ENCODE peak calls at places on chromosomes 12 and 14, in nine cellular contexts. K is stimulated activated CD4-positive, alpha-beta T cell treated with anti-CD3 and anti-CD28 coated beads, Interleukin-1b, Interleukin-23, amount 100 ng/mL, for 24 hours; F is neural progenitor cell; S is kidney tubule cell; C is ELF-1; W is GM20000; B is NCI-H526 treated with DMSO at 0.1 percent for 48 hours; Y is ACHN; T is NCI-H1105. Z is an unnamed sample.

GRCh38 chr12:5808956-5809355 is 136.1 kb downstream of the ANO2 start:
- DNase-seq in K (no peak), F (no peak), S (peak; percentile 97), C (no peak), W (no peak), B (no peak), Y (peak; percentile 100), T (no peak), Z (no peak)

GRCh38 chr12:118327381-118327780 is 45.3 kb downstream of the TAOK3 start:
- DNase-seq in K (no peak), F (no peak), S (no peak), C (no peak), W (no peak), B (no peak), Y (no peak), T (no peak), Z (no peak)

GRCh38 chr14:53273671-53274072 is 120.5 kb upstream of the DDHD1 start:
- DNase-seq in K (no peak), F (no peak), S (no peak), C (no peak), W (no peak), B (no peak), Y (no peak), T (no peak), Z (no peak)

GRCh38 chr14:104291123-104292000 is 153.0 kb downstream of the KIF26A start:
- DNase-seq in K (no peak), F (peak; percentile 69), S (no peak), C (peak; percentile 91), W (no peak), B (peak; percentile 20), Y (no peak), T (no peak), Z (peak; percentile 84)

GRCh38 chr14:57329833-57330232 is 60.6 kb upstream of the NAA30 start:
- DNase-seq in K (no peak), F (no peak), S (no peak), C (no peak), W (no peak), B (no peak), Y (no peak), T (no peak), Z (no peak)

GRCh38 chr12:20695232-20695631 is at the start of gene SLCO1C1:
- DNase-seq in K (no peak), F (peak; percentile 49), S (no peak), C (peak; percentile 6), W (no peak), B (no peak), Y (no peak), T (no peak), Z (peak; percentile 70)

GRCh38 chr12:42235426-42235825 is 2.6 kb downstream of the YAF2 start:
- DNase-seq in K (no peak), F (no peak), S (no peak), C (no peak), W (peak; percentile 28), B (no peak), Y (no peak), T (no peak), Z (no peak)

GRCh38 chr12:645563-646071 is 17.6 kb downstream of the NINJ2 start:
- DNase-seq in K (no peak), F (no peak), S (peak; percentile 55), C (no peak), W (no peak), B (no peak), Y (peak; percentile 49), T (no peak), Z (peak; percentile 42)

GRCh38 chr14:81453166-81453766 is 53.1 kb upstream of the STON2 start:
- DNase-seq in K (no peak), F (peak; percentile 72), S (peak; percentile 61), C (peak; percentile 34), W (peak; percentile 69), B (peak; percentile 62), Y (peak; percentile 53), T (peak; percentile 44), Z (peak; percentile 85)

GRCh38 chr12:106498056-106498455 is 84.7 kb upstream of the RFX4 start:
- DNase-seq in K (no peak), F (no peak), S (peak; percentile 8), C (no peak), W (no peak), B (no peak), Y (no peak), T (no peak), Z (no peak)

GRCh38 chr12:25034676-25035075 is 85.8 kb upstream of the BCAT1 start:
- DNase-seq in K (no peak), F (no peak), S (no peak), C (no peak), W (no peak), B (no peak), Y (no peak), T (no peak), Z (no peak)

GRCh38 chr12:83664650-83665049 is 977.9 kb downstream of the TMTC2 start:
- DNase-seq in K (no peak), F (peak; percentile 21), S (no peak), C (no peak), W (no peak), B (no peak), Y (no peak), T (peak; percentile 87), Z (no peak)

GRCh38 chr14:77503138-77503537 is 4.5 kb upstream of the ISM2 start:
- DNase-seq in K (no peak), F (no peak), S (no peak), C (no peak), W (no peak), B (no peak), Y (no peak), T (no peak), Z (no peak)

GRCh38 chr12:109116611-109116949 is 193 bp downstream of the ACACB start:
- DNase-seq in K (no peak), F (no peak), S (no peak), C (no peak), W (no peak), B (no peak), Y (no peak), T (no peak), Z (no peak)

GRCh38 chr12:3641428-3641883 is 111.5 kb downstream of the CRACR2A start:
- DNase-seq in K (no peak), F (no peak), S (peak; percentile 66), C (peak; percentile 35), W (no peak), B (peak; percentile 77), Y (peak; percentile 49), T (no peak), Z (peak; percentile 41)

GRCh38 chr12:47954467-47955045 is 8.8 kb upstream of the TMEM106C start:
- DNase-seq in K (no peak), F (no peak), S (no peak), C (peak; percentile 45), W (no peak), B (no peak), Y (no peak), T (no peak), Z (no peak)

GRCh38 chr12:55706840-55707671 is 648 bp downstream of the ITGA7 start:
- DNase-seq in K (no peak), F (peak; percentile 55), S (no peak), C (peak; percentile 45), W (no peak), B (no peak), Y (peak; percentile 35), T (no peak), Z (peak; percentile 87)

GRCh38 chr14:95815226-95815690 is 61.4 kb upstream of the TUNAR start:
- DNase-seq in K (no peak), F (peak; percentile 25), S (no peak), C (peak; percentile 28), W (no peak), B (no peak), Y (no peak), T (no peak), Z (no peak)

GRCh38 chr12:28027328-28027727 is 54.8 kb upstream of the PTHLH start:
- DNase-seq in K (no peak), F (no peak), S (no peak), C (no peak), W (no peak), B (no peak), Y (no peak), T (no peak), Z (no peak)

GRCh38 chr14:95460647-95461478 is 55.6 kb downstream of the SYNE3 start:
- DNase-seq in K (no peak), F (peak; percentile 55), S (peak; percentile 92), C (peak; percentile 72), W (no peak), B (peak; percentile 49), Y (peak; percentile 73), T (peak; percentile 93), Z (peak; percentile 83)

GRCh38 chr14:58876613-58877012 is 238.9 kb downstream of the DACT1 start:
- DNase-seq in K (no peak), F (no peak), S (no peak), C (no peak), W (no peak), B (no peak), Y (no peak), T (no peak), Z (no peak)

GRCh38 chr12:132084681-132085635 is 59.2 kb downstream of the DDX51 start:
- DNase-seq in K (no peak), F (peak; percentile 90), S (peak; percentile 50), C (peak; percentile 89), W (peak; percentile 83), B (no peak), Y (peak; percentile 71), T (peak; percentile 43), Z (peak; percentile 94)

GRCh38 chr14:104428333-104428851 is 151.2 kb upstream of the C14orf180 start:
- DNase-seq in K (no peak), F (no peak), S (no peak), C (no peak), W (no peak), B (no peak), Y (no peak), T (no peak), Z (no peak)

GRCh38 chr12:2439332-2440100 is 355.3 kb upstream of the FKBP4 start:
- DNase-seq in K (no peak), F (no peak), S (no peak), C (no peak), W (no peak), B (peak; percentile 14), Y (no peak), T (no peak), Z (no peak)

GRCh38 chr12:6171409-6172015 is 28.7 kb upstream of the CD9 start:
- DNase-seq in K (no peak), F (no peak), S (no peak), C (no peak), W (no peak), B (no peak), Y (no peak), T (no peak), Z (no peak)

GRCh38 chr14:92615451-92615850 is 101.9 kb downstream of the RIN3 start:
- DNase-seq in K (no peak), F (no peak), S (no peak), C (no peak), W (peak; percentile 45), B (no peak), Y (no peak), T (no peak), Z (peak; percentile 59)

GRCh38 chr12:54051081-54051912 is 2.3 kb upstream of the HOXC4 start:
- DNase-seq in K (no peak), F (no peak), S (no peak), C (no peak), W (peak; percentile 58), B (no peak), Y (no peak), T (no peak), Z (peak; percentile 65)

GRCh38 chr12:69935651-69936100 is 110.6 kb downstream of the MYRFL start:
- DNase-seq in K (no peak), F (no peak), S (no peak), C (peak; percentile 23), W (no peak), B (no peak), Y (no peak), T (no peak), Z (peak; percentile 70)

GRCh38 chr12:41188841-41189394 is 798 bp downstream of the PDZRN4 start:
- DNase-seq in K (no peak), F (no peak), S (no peak), C (peak; percentile 3), W (peak; percentile 18), B (no peak), Y (no peak), T (no peak), Z (peak; percentile 81)